ENCODE peak calls at places on chromosomes 13 and 19, in ten cellular contexts. B, X, R, G, I, C, U, L, S and E are unnamed samples.

GRCh38 chr19:19460258-19460731 is 54.8 kb downstream of the GATAD2A start:
- DNase-seq in B (no peak), X (no peak), R (no peak), G (peak), I (no peak), C (no peak), U (no peak), L (peak), S (no peak), E (no peak)

GRCh38 chr19:6632002-6632621 is 37.8 kb downstream of the TNFSF14 start:
- DNase-seq in B (peak), X (peak), R (peak), G (peak), I (peak), C (peak), U (peak), L (no peak), S (no peak), E (peak)

GRCh38 chr13:44519642-44520041 is 56.5 kb downstream of the TSC22D1 start:
- DNase-seq in B (no peak), X (no peak), R (no peak), G (no peak), I (no peak), C (no peak), U (no peak), L (no peak), S (no peak), E (no peak)

GRCh38 chr13:79709526-79709925 is 228.6 kb downstream of the NDFIP2 start:
- DNase-seq in B (no peak), X (no peak), R (peak), G (peak), I (no peak), C (no peak), U (peak), L (no peak), S (no peak), E (no peak)

GRCh38 chr13:26988059-26988769 is 183.4 kb downstream of the USP12 start:
- DNase-seq in B (no peak), X (no peak), R (no peak), G (no peak), I (no peak), C (peak), U (no peak), L (no peak), S (no peak), E (no peak)

GRCh38 chr13:100848304-100848703 is 173.7 kb upstream of the TMTC4 start:
- DNase-seq in B (no peak), X (no peak), R (no peak), G (no peak), I (no peak), C (no peak), U (no peak), L (no peak), S (no peak), E (no peak)

GRCh38 chr19:11355160-11356073 is at the start of gene PLPPR2:
- DNase-seq in B (peak), X (peak), R (peak), G (peak), I (peak), C (peak), U (peak), L (peak), S (peak), E (peak)

GRCh38 chr13:36453518-36453917 is 21.2 kb downstream of the CCNA1 start:
- DNase-seq in B (no peak), X (no peak), R (no peak), G (peak), I (no peak), C (no peak), U (peak), L (no peak), S (no peak), E (no peak)

GRCh38 chr13:98922306-98922705 is 55.6 kb downstream of the DOCK9 start:
- DNase-seq in B (no peak), X (no peak), R (no peak), G (no peak), I (no peak), C (no peak), U (no peak), L (no peak), S (no peak), E (no peak)

GRCh38 chr13:45540864-45541263 is 74.7 kb downstream of the ERICH6B start:
- DNase-seq in B (no peak), X (no peak), R (no peak), G (no peak), I (no peak), C (no peak), U (no peak), L (no peak), S (no peak), E (no peak)

GRCh38 chr13:84230568-84230967 is 348.3 kb upstream of the SLITRK1 start:
- DNase-seq in B (no peak), X (no peak), R (no peak), G (no peak), I (no peak), C (no peak), U (no peak), L (no peak), S (no peak), E (no peak)

GRCh38 chr19:17391371-17392151 is 2.4 kb downstream of the CCDC194 start:
- DNase-seq in B (no peak), X (no peak), R (no peak), G (no peak), I (no peak), C (peak), U (no peak), L (no peak), S (no peak), E (peak)

GRCh38 chr13:100875392-100876043 is 200.9 kb upstream of the TMTC4 start:
- DNase-seq in B (no peak), X (no peak), R (peak), G (peak), I (no peak), C (no peak), U (peak), L (no peak), S (peak), E (no peak)

GRCh38 chr13:19862511-19863313 is 737 bp downstream of the ZMYM5 start:
- DNase-seq in B (peak), X (no peak), R (no peak), G (peak), I (peak), C (peak), U (no peak), L (peak), S (no peak), E (peak)

GRCh38 chr13:28047784-28048388 is 52.5 kb downstream of the FLT3 start:
- DNase-seq in B (no peak), X (no peak), R (no peak), G (peak), I (no peak), C (peak), U (no peak), L (no peak), S (no peak), E (peak)

GRCh38 chr13:92320323-92320722 is 906.3 kb upstream of the GPC6 start:
- DNase-seq in B (no peak), X (no peak), R (no peak), G (no peak), I (no peak), C (no peak), U (no peak), L (no peak), S (no peak), E (no peak)

GRCh38 chr19:46610851-46611770 is 10.0 kb downstream of the CALM3 start:
- DNase-seq in B (no peak), X (no peak), R (no peak), G (peak), I (peak), C (peak), U (no peak), L (peak), S (no peak), E (peak)

GRCh38 chr13:91216928-91217700 is 130.4 kb upstream of the MIR17HG start:
- DNase-seq in B (no peak), X (no peak), R (no peak), G (no peak), I (no peak), C (no peak), U (no peak), L (no peak), S (no peak), E (no peak)

GRCh38 chr13:110638814-110639806 is 23.8 kb downstream of the NAXD start:
- DNase-seq in B (no peak), X (no peak), R (no peak), G (no peak), I (peak), C (no peak), U (no peak), L (no peak), S (no peak), E (no peak)

GRCh38 chr13:105107781-105108180 is 1427.7 kb downstream of the EFNB2 start:
- DNase-seq in B (no peak), X (no peak), R (no peak), G (no peak), I (no peak), C (no peak), U (no peak), L (no peak), S (no peak), E (no peak)

GRCh38 chr13:52903320-52903719 is 54.9 kb upstream of the PCDH8 start:
- DNase-seq in B (no peak), X (no peak), R (no peak), G (no peak), I (no peak), C (no peak), U (no peak), L (no peak), S (no peak), E (peak)

DNA sequence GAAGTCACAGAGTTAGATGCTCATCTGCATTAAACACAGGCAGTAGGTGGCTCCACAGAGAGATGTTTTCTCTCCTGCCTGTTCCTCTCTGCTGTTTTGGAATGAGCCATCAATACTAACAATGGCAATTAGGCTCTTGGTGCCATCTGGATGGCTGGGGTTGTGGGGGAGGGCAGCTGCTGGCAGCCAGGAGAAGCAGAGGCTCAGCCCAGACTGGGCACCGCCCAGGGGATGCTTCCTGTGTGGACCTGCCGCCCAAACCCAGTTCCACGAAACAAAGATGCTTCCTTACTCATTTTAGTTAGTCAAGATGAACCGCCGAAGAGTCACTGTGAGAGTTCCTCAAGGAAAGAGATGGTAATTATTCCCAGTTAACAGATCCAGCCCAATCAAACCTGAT is 50.8 kb upstream of the PCDH8 start:
- DNase-seq in B (no peak), X (no peak), R (no peak), G (no peak), I (no peak), C (no peak), U (no peak), L (no peak), S (no peak), E (no peak)
- TF ChIP-seq CTCF in B (no peak), X (no peak), R (no peak), G (no peak), I (no peak), C (no peak), U (no peak), L (no peak), S (no peak), E (no peak)

GRCh38 chr19:48615145-48616040 is 517 bp upstream of the FAM83E start:
- DNase-seq in B (no peak), X (no peak), R (no peak), G (no peak), I (no peak), C (no peak), U (no peak), L (peak), S (no peak), E (no peak)
- TF ChIP-seq CTCF in B (no peak), X (no peak), R (no peak), G (no peak), I (no peak), C (no peak), U (no peak), L (peak), S (no peak), E (no peak)

DNA sequence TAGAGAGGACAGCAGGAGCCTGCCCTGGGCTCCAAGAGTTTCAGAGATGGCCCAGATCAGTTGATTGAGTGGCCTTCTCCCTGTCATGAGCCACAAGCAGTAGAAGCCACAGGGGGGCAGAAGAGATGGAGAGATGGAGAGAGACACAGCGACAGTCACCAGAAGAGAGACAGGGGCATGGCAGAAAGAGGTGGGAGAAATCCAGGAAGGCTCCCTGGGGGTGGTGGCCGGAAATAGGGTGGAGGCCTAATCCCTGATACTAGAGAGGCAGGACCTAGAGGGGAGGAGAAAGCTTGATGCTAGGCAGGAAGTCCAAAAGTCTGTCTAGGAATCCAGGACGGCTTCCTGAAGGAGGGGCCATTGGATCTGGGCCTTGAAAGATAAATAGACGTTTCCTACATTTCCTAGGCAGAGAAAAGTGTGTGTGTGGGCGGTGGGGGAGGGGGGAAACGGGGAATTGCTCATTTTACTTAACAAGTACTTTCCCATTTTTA is 9.6 kb upstream of the TPM4 start:
- DNase-seq in B (no peak), X (no peak), R (no peak), G (peak), I (peak), C (peak), U (no peak), L (no peak), S (no peak), E (peak)
- TF ChIP-seq CTCF in B (peak), X (no peak), R (peak), G (peak), I (peak), C (no peak), U (peak), L (no peak), S (peak), E (peak)

DNA sequence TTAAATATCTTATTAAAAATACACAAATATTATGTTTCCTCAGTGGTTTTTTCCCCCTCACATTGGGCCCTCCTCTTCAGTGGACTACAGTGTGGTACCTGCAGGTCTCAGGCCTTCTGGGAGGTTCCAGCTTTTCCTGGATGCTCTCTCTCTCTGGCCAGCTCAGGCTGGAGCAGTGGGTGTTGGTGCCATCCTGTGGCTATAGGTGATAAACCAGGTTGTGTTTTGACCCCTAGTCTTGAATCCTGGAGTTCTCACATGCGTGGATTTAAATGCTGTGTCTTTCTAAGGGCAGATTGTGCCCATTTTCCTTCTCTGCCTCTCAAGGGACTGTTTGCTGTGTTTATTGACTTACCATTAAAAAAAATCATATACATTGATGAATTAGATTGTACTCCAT is 41.2 kb upstream of the ZNF527 start:
- DNase-seq in B (no peak), X (peak), R (no peak), G (no peak), I (no peak), C (no peak), U (no peak), L (no peak), S (no peak), E (no peak)
- TF ChIP-seq CTCF in B (no peak), X (no peak), R (no peak), G (peak), I (peak), C (no peak), U (no peak), L (no peak), S (peak), E (no peak)

DNA sequence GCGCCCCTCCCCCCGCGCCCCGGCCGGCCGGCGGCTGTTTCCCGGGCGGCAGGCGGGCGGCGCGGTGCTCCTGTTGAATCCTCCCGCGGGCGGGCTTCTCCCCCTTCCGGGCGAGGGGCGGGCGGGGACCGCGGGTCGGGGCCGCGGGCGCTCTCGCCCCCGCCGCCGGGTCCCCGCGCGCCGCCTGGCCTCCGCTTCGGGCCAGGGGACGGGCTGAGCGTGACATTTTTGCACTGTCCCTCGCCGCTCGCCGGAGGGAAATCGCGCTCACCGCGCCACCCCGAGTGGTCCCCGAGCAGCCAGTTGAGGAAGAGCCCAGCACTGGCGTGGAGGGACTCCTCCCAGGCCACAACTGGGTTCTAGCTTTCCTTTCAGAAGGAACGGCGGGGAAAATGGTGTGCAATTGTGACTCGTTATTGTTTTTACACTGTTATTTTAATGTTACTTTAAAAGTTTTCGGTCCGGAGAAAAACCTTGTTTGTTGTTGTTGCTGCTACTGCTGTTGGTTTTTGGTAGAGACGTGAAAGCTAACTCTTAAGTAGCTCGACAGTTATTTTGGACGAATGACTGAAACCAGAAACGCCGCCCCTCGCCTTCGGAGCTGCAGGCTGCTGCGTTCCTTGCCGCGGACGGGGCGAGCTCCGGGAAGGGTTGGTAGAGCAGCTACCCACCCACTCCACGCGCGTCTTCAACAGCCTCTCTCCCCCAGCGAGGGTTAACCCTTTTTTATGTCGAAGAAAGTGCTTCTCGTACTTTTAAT is 942 bp downstream of the PDS5B start:
- DNase-seq in B (peak), X (peak), R (peak), G (peak), I (peak), C (peak), U (no peak), L (peak), S (no peak), E (peak)
- TF ChIP-seq CTCF in B (peak), X (no peak), R (no peak), G (no peak), I (peak), C (no peak), U (no peak), L (no peak), S (no peak), E (no peak)

GRCh38 chr19:43504426-43505185 is at the start of gene PHLDB3:
- DNase-seq in B (no peak), X (no peak), R (no peak), G (peak), I (no peak), C (peak), U (no peak), L (peak), S (no peak), E (no peak)
- TF ChIP-seq CTCF in B (no peak), X (no peak), R (no peak), G (no peak), I (peak), C (no peak), U (no peak), L (no peak), S (no peak), E (no peak)

GRCh38 chr13:76016799-76017198 is 380.7 kb downstream of the LMO7 start:
- DNase-seq in B (no peak), X (peak), R (no peak), G (peak), I (peak), C (peak), U (no peak), L (no peak), S (no peak), E (peak)

GRCh38 chr13:76023644-76024043 is 387.5 kb downstream of the LMO7 start:
- DNase-seq in B (no peak), X (no peak), R (no peak), G (peak), I (no peak), C (no peak), U (no peak), L (no peak), S (no peak), E (no peak)

GRCh38 chr13:76020421-76020955 is 384.4 kb downstream of the LMO7 start:
- DNase-seq in B (no peak), X (no peak), R (no peak), G (no peak), I (no peak), C (no peak), U (no peak), L (no peak), S (no peak), E (no peak)

GRCh38 chr13:76017861-76018556 is 381.9 kb downstream of the LMO7 start:
- DNase-seq in B (no peak), X (no peak), R (no peak), G (no peak), I (no peak), C (no peak), U (no peak), L (no peak), S (no peak), E (no peak)

DNA sequence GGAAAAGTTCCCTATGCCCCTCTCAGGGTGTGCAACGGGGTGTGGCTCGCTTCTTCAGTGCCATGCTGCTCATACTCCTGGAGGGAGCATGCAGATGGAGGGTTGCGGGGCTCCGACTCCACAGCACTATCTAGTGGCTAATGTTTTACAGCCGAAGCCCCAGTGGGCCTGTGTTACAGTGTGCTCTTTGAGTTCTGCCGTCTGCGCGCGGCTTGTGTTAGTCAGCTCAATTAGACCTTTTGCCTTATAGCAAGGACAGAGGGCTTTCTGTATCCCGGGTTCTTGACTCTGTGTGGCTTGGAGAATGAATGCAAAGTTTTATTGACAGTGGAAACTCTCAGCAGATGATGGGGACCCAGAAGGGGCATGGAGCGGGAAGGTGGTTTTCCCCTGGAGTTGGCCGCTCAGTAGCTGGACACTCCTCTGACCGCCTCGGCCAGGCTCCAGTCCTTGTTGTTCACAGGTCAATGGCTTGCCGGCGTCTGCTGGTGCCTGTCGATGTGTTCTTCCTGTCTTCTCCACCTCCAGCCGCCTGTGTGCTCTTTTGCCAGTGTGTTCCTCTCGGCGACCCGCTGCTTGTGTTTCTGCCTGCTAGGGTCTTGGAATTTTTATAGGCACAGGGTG is 383.4 kb downstream of the LMO7 start:
- DNase-seq in B (no peak), X (peak), R (no peak), G (no peak), I (peak), C (no peak), U (no peak), L (peak), S (no peak), E (no peak)
- TF ChIP-seq CTCF in B (no peak), X (no peak), R (no peak), G (no peak), I (peak), C (no peak), U (peak), L (no peak), S (no peak), E (peak)